ENCODE peak calls at places on chromosomes 7 and 10, in five cellular contexts. One of them, this sample, is unnamed.

GRCh38 chr10:84095821-84096497 is 43.4 kb upstream of the GHITM start:
- DNase-seq in CD4-positive, alpha-beta T cell: no peak
- DNase-seq in stomach: no peak
- DNase-seq in ELR: no peak
- DNase-seq in activated naive CD8-positive, alpha-beta T cell treated with anti-CD3 and anti-CD28 coated beads, Interleukin-2, amount 50 U/mL, for 24 hours: no peak
- DNase-seq in this sample: peak

GRCh38 chr10:3249292-3249889 is 76.8 kb upstream of the PITRM1 start:
- DNase-seq in CD4-positive, alpha-beta T cell: no peak
- DNase-seq in stomach: no peak
- DNase-seq in ELR: no peak
- DNase-seq in activated naive CD8-positive, alpha-beta T cell treated with anti-CD3 and anti-CD28 coated beads, Interleukin-2, amount 50 U/mL, for 24 hours: no peak
- DNase-seq in this sample: no peak

GRCh38 chr7:27215356-27215755 is 15.5 kb upstream of the HOXA13 start:
- DNase-seq in CD4-positive, alpha-beta T cell: no peak
- DNase-seq in stomach: no peak
- DNase-seq in ELR: no peak
- DNase-seq in activated naive CD8-positive, alpha-beta T cell treated with anti-CD3 and anti-CD28 coated beads, Interleukin-2, amount 50 U/mL, for 24 hours: no peak
- DNase-seq in this sample: no peak

GRCh38 chr10:12504176-12504575 is 154.8 kb downstream of the CAMK1D start:
- DNase-seq in CD4-positive, alpha-beta T cell: no peak
- DNase-seq in stomach: peak
- DNase-seq in ELR: no peak
- DNase-seq in activated naive CD8-positive, alpha-beta T cell treated with anti-CD3 and anti-CD28 coated beads, Interleukin-2, amount 50 U/mL, for 24 hours: no peak
- DNase-seq in this sample: no peak

GRCh38 chr7:44218418-44219201 is 17.8 kb downstream of the YKT6 start:
- DNase-seq in CD4-positive, alpha-beta T cell: no peak
- DNase-seq in stomach: no peak
- DNase-seq in ELR: no peak
- DNase-seq in activated naive CD8-positive, alpha-beta T cell treated with anti-CD3 and anti-CD28 coated beads, Interleukin-2, amount 50 U/mL, for 24 hours: no peak
- DNase-seq in this sample: no peak

GRCh38 chr10:70634011-70634410 is 31.5 kb upstream of the PRF1 start:
- DNase-seq in CD4-positive, alpha-beta T cell: no peak
- DNase-seq in stomach: no peak
- DNase-seq in ELR: peak
- DNase-seq in activated naive CD8-positive, alpha-beta T cell treated with anti-CD3 and anti-CD28 coated beads, Interleukin-2, amount 50 U/mL, for 24 hours: no peak
- DNase-seq in this sample: no peak

GRCh38 chr10:4474829-4475228 is 351.2 kb upstream of the AKR1E2 start:
- DNase-seq in CD4-positive, alpha-beta T cell: no peak
- DNase-seq in stomach: no peak
- DNase-seq in ELR: peak
- DNase-seq in activated naive CD8-positive, alpha-beta T cell treated with anti-CD3 and anti-CD28 coated beads, Interleukin-2, amount 50 U/mL, for 24 hours: no peak
- DNase-seq in this sample: no peak

GRCh38 chr10:14604181-14605142 is 170.2 kb downstream of the FAM107B start:
- DNase-seq in CD4-positive, alpha-beta T cell: peak
- DNase-seq in stomach: peak
- DNase-seq in ELR: peak
- DNase-seq in activated naive CD8-positive, alpha-beta T cell treated with anti-CD3 and anti-CD28 coated beads, Interleukin-2, amount 50 U/mL, for 24 hours: peak
- DNase-seq in this sample: peak

GRCh38 chr7:42831051-42831952 is 80.6 kb downstream of the C7orf25 start:
- DNase-seq in CD4-positive, alpha-beta T cell: no peak
- DNase-seq in stomach: peak
- DNase-seq in ELR: peak
- DNase-seq in activated naive CD8-positive, alpha-beta T cell treated with anti-CD3 and anti-CD28 coated beads, Interleukin-2, amount 50 U/mL, for 24 hours: no peak
- DNase-seq in this sample: peak

GRCh38 chr7:132019718-132020117 is 463.3 kb upstream of the PODXL start:
- DNase-seq in CD4-positive, alpha-beta T cell: no peak
- DNase-seq in stomach: no peak
- DNase-seq in ELR: no peak
- DNase-seq in activated naive CD8-positive, alpha-beta T cell treated with anti-CD3 and anti-CD28 coated beads, Interleukin-2, amount 50 U/mL, for 24 hours: no peak
- DNase-seq in this sample: no peak

GRCh38 chr7:84110400-84110799 is 84.2 kb downstream of the SEMA3A start:
- DNase-seq in CD4-positive, alpha-beta T cell: no peak
- DNase-seq in stomach: no peak
- DNase-seq in ELR: no peak
- DNase-seq in activated naive CD8-positive, alpha-beta T cell treated with anti-CD3 and anti-CD28 coated beads, Interleukin-2, amount 50 U/mL, for 24 hours: no peak
- DNase-seq in this sample: no peak

GRCh38 chr7:27917774-27918314 is 177.9 kb downstream of the TAX1BP1 start:
- DNase-seq in CD4-positive, alpha-beta T cell: no peak
- DNase-seq in stomach: no peak
- DNase-seq in ELR: peak
- DNase-seq in activated naive CD8-positive, alpha-beta T cell treated with anti-CD3 and anti-CD28 coated beads, Interleukin-2, amount 50 U/mL, for 24 hours: no peak
- DNase-seq in this sample: peak

GRCh38 chr7:108723343-108723957 is 153.8 kb downstream of the DNAJB9 start:
- DNase-seq in CD4-positive, alpha-beta T cell: no peak
- DNase-seq in stomach: no peak
- DNase-seq in ELR: no peak
- DNase-seq in activated naive CD8-positive, alpha-beta T cell treated with anti-CD3 and anti-CD28 coated beads, Interleukin-2, amount 50 U/mL, for 24 hours: no peak
- DNase-seq in this sample: no peak

GRCh38 chr10:116274141-116274861 is 1.3 kb upstream of the GFRA1 start:
- DNase-seq in CD4-positive, alpha-beta T cell: no peak
- DNase-seq in stomach: no peak
- DNase-seq in ELR: peak
- DNase-seq in activated naive CD8-positive, alpha-beta T cell treated with anti-CD3 and anti-CD28 coated beads, Interleukin-2, amount 50 U/mL, for 24 hours: no peak
- DNase-seq in this sample: peak

GRCh38 chr10:44506386-44506785 is 121.5 kb upstream of the CXCL12 start:
- DNase-seq in CD4-positive, alpha-beta T cell: no peak
- DNase-seq in stomach: no peak
- DNase-seq in ELR: no peak
- DNase-seq in activated naive CD8-positive, alpha-beta T cell treated with anti-CD3 and anti-CD28 coated beads, Interleukin-2, amount 50 U/mL, for 24 hours: no peak
- DNase-seq in this sample: no peak

GRCh38 chr7:330554-331230 is 40.7 kb downstream of the FOXL3 start:
- DNase-seq in CD4-positive, alpha-beta T cell: no peak
- DNase-seq in stomach: no peak
- DNase-seq in ELR: no peak
- DNase-seq in activated naive CD8-positive, alpha-beta T cell treated with anti-CD3 and anti-CD28 coated beads, Interleukin-2, amount 50 U/mL, for 24 hours: no peak
- DNase-seq in this sample: no peak

GRCh38 chr7:106959753-106960152 is 84.8 kb upstream of the PRKAR2B start:
- DNase-seq in CD4-positive, alpha-beta T cell: no peak
- DNase-seq in stomach: no peak
- DNase-seq in ELR: peak
- DNase-seq in activated naive CD8-positive, alpha-beta T cell treated with anti-CD3 and anti-CD28 coated beads, Interleukin-2, amount 50 U/mL, for 24 hours: peak
- DNase-seq in this sample: no peak

GRCh38 chr10:130578532-130579289 is 442.5 kb downstream of the GLRX3 start:
- DNase-seq in CD4-positive, alpha-beta T cell: no peak
- DNase-seq in stomach: no peak
- DNase-seq in ELR: no peak
- DNase-seq in activated naive CD8-positive, alpha-beta T cell treated with anti-CD3 and anti-CD28 coated beads, Interleukin-2, amount 50 U/mL, for 24 hours: no peak
- DNase-seq in this sample: no peak

GRCh38 chr7:27709137-27710075 is 30.6 kb upstream of the TAX1BP1 start:
- DNase-seq in CD4-positive, alpha-beta T cell: no peak
- DNase-seq in stomach: no peak
- DNase-seq in ELR: peak
- DNase-seq in activated naive CD8-positive, alpha-beta T cell treated with anti-CD3 and anti-CD28 coated beads, Interleukin-2, amount 50 U/mL, for 24 hours: no peak
- DNase-seq in this sample: peak

This sample was measured in AG10803.